ENCODE peak calls at places on chromosomes 11 and 22, in five cellular contexts. One of them, this sample, is unnamed.

GRCh38 chr11:13826505-13827278 is 135.8 kb upstream of the SPON1 start:
- DNase-seq in stimulated activated naive CD4-positive, alpha-beta T cell: no peak
- DNase-seq in EH: no peak
- DNase-seq in KBM-7: no peak
- DNase-seq in kidney: no peak
- DNase-seq in this sample: no peak

GRCh38 chr11:8209208-8209807 is 40.5 kb upstream of the RIC3 start:
- DNase-seq in stimulated activated naive CD4-positive, alpha-beta T cell: no peak
- DNase-seq in EH: no peak
- DNase-seq in KBM-7: peak
- DNase-seq in kidney: no peak
- DNase-seq in this sample: no peak

GRCh38 chr11:75141166-75141565 is 9.7 kb upstream of the SLCO2B1 start:
- DNase-seq in stimulated activated naive CD4-positive, alpha-beta T cell: no peak
- DNase-seq in EH: no peak
- DNase-seq in KBM-7: no peak
- DNase-seq in kidney: no peak
- DNase-seq in this sample: no peak

GRCh38 chr11:30758946-30759501 is 172.9 kb upstream of the MPPED2 start:
- DNase-seq in stimulated activated naive CD4-positive, alpha-beta T cell: no peak
- DNase-seq in EH: no peak
- DNase-seq in KBM-7: no peak
- DNase-seq in kidney: no peak
- DNase-seq in this sample: no peak

GRCh38 chr11:17267576-17267975 is 9.0 kb upstream of the NUCB2 start:
- DNase-seq in stimulated activated naive CD4-positive, alpha-beta T cell: no peak
- DNase-seq in EH: peak
- DNase-seq in KBM-7: no peak
- DNase-seq in kidney: no peak
- DNase-seq in this sample: peak

GRCh38 chr11:69541501-69542313 is 60.2 kb downstream of the LINC01488 start:
- DNase-seq in stimulated activated naive CD4-positive, alpha-beta T cell: no peak
- DNase-seq in EH: peak
- DNase-seq in KBM-7: no peak
- DNase-seq in kidney: no peak
- DNase-seq in this sample: no peak

GRCh38 chr11:130510407-130511006 is 62.1 kb downstream of the ADAMTS15 start:
- DNase-seq in stimulated activated naive CD4-positive, alpha-beta T cell: no peak
- DNase-seq in EH: peak
- DNase-seq in KBM-7: no peak
- DNase-seq in kidney: no peak
- DNase-seq in this sample: no peak

GRCh38 chr11:34449013-34449412 is 10.3 kb downstream of the CAT start:
- DNase-seq in stimulated activated naive CD4-positive, alpha-beta T cell: no peak
- DNase-seq in EH: no peak
- DNase-seq in KBM-7: peak
- DNase-seq in kidney: no peak
- DNase-seq in this sample: no peak

GRCh38 chr11:130439160-130439519 is 9.3 kb upstream of the ADAMTS15 start:
- DNase-seq in stimulated activated naive CD4-positive, alpha-beta T cell: no peak
- DNase-seq in EH: no peak
- DNase-seq in KBM-7: peak
- DNase-seq in kidney: no peak
- DNase-seq in this sample: no peak

GRCh38 chr11:116517584-116517983 is 255.2 kb downstream of the BUD13 start:
- DNase-seq in stimulated activated naive CD4-positive, alpha-beta T cell: no peak
- DNase-seq in EH: no peak
- DNase-seq in KBM-7: no peak
- DNase-seq in kidney: no peak
- DNase-seq in this sample: no peak

GRCh38 chr22:18974477-18975180 is 38.5 kb upstream of the PRODH start:
- DNase-seq in stimulated activated naive CD4-positive, alpha-beta T cell: no peak
- DNase-seq in EH: no peak
- DNase-seq in KBM-7: no peak
- DNase-seq in kidney: peak
- DNase-seq in this sample: no peak

GRCh38 chr11:58567889-58568512 is 7.7 kb downstream of the LPXN start:
- DNase-seq in stimulated activated naive CD4-positive, alpha-beta T cell: peak
- DNase-seq in EH: peak
- DNase-seq in KBM-7: peak
- DNase-seq in kidney: no peak
- DNase-seq in this sample: no peak

GRCh38 chr11:13143486-13144297 is 133.9 kb upstream of the BMAL1 start:
- DNase-seq in stimulated activated naive CD4-positive, alpha-beta T cell: no peak
- DNase-seq in EH: no peak
- DNase-seq in KBM-7: no peak
- DNase-seq in kidney: no peak
- DNase-seq in this sample: no peak

GRCh38 chr22:23591203-23591791 is 11.2 kb upstream of the IGLL1 start:
- DNase-seq in stimulated activated naive CD4-positive, alpha-beta T cell: peak
- DNase-seq in EH: peak
- DNase-seq in KBM-7: peak
- DNase-seq in kidney: peak
- DNase-seq in this sample: peak

GRCh38 chr11:117903505-117904382 is 25.5 kb downstream of the TMPRSS13 start:
- DNase-seq in stimulated activated naive CD4-positive, alpha-beta T cell: no peak
- DNase-seq in EH: no peak
- DNase-seq in KBM-7: no peak
- DNase-seq in kidney: no peak
- DNase-seq in this sample: no peak

GRCh38 chr11:14687943-14688627 is 44.5 kb downstream of the PDE3B start:
- DNase-seq in stimulated activated naive CD4-positive, alpha-beta T cell: no peak
- DNase-seq in EH: no peak
- DNase-seq in KBM-7: no peak
- DNase-seq in kidney: no peak
- DNase-seq in this sample: no peak

GRCh38 chr11:46345881-46346484 is 1.3 kb upstream of the DGKZ start:
- DNase-seq in stimulated activated naive CD4-positive, alpha-beta T cell: peak
- DNase-seq in EH: no peak
- DNase-seq in KBM-7: peak
- DNase-seq in kidney: peak
- DNase-seq in this sample: no peak

GRCh38 chr22:21696115-21696514 is 30.3 kb downstream of the PPIL2 start:
- DNase-seq in stimulated activated naive CD4-positive, alpha-beta T cell: no peak
- DNase-seq in EH: no peak
- DNase-seq in KBM-7: no peak
- DNase-seq in kidney: no peak
- DNase-seq in this sample: no peak

GRCh38 chr11:44566952-44567875 is 1.8 kb downstream of the CD82 start:
- DNase-seq in stimulated activated naive CD4-positive, alpha-beta T cell: no peak
- DNase-seq in EH: no peak
- DNase-seq in KBM-7: no peak
- DNase-seq in kidney: no peak
- DNase-seq in this sample: no peak

GRCh38 chr11:124946735-124947141 is 7.3 kb upstream of the CCDC15 start:
- DNase-seq in stimulated activated naive CD4-positive, alpha-beta T cell: no peak
- DNase-seq in EH: peak
- DNase-seq in KBM-7: no peak
- DNase-seq in kidney: no peak
- DNase-seq in this sample: no peak

GRCh38 chr11:87428266-87428665 is 390.5 kb downstream of the TMEM135 start:
- DNase-seq in stimulated activated naive CD4-positive, alpha-beta T cell: no peak
- DNase-seq in EH: peak
- DNase-seq in KBM-7: no peak
- DNase-seq in kidney: no peak
- DNase-seq in this sample: no peak

GRCh38 chr11:76170473-76170872 is 35.8 kb downstream of the WNT11 start:
- DNase-seq in stimulated activated naive CD4-positive, alpha-beta T cell: no peak
- DNase-seq in EH: no peak
- DNase-seq in KBM-7: no peak
- DNase-seq in kidney: no peak
- DNase-seq in this sample: no peak

This sample was measured in non-pigmented ciliary epithelial cell.